ENCODE peak calls at places on chromosomes 12 and 14, in four cellular contexts. One of them, this sample, is unnamed.
A peak's percentile ranks its signal among the peaks of the same experiment; 100 is the strongest.

GRCh38 chr12:724194-724855 is 28.1 kb upstream of the WNK1 start:
- DNase-seq in GM23338: peak; percentile 58
- DNase-seq in H54: no peak
- DNase-seq in ovary: no peak
- DNase-seq in this sample: no peak

GRCh38 chr14:96393292-96393691 is 1.4 kb downstream of the AK7 start:
- DNase-seq in GM23338: no peak
- DNase-seq in H54: no peak
- DNase-seq in ovary: no peak
- DNase-seq in this sample: peak; percentile 17

GRCh38 chr12:131904346-131904745 is 9.9 kb downstream of the ULK1 start:
- DNase-seq in GM23338: no peak
- DNase-seq in H54: no peak
- DNase-seq in ovary: no peak
- DNase-seq in this sample: no peak

GRCh38 chr12:75632452-75632851 is 121.0 kb upstream of the KRR1 start:
- DNase-seq in GM23338: peak; percentile 58
- DNase-seq in H54: no peak
- DNase-seq in ovary: no peak
- DNase-seq in this sample: no peak

GRCh38 chr14:45251912-45252311 is 1.1 kb downstream of the MIS18BP1 start:
- DNase-seq in GM23338: no peak
- DNase-seq in H54: peak; percentile 8
- DNase-seq in ovary: no peak
- DNase-seq in this sample: no peak

GRCh38 chr12:97701901-97702300 is 239.3 kb downstream of the RMST start:
- DNase-seq in GM23338: no peak
- DNase-seq in H54: no peak
- DNase-seq in ovary: no peak
- DNase-seq in this sample: no peak

GRCh38 chr14:55354500-55354899 is 57.1 kb downstream of the ATG14 start:
- DNase-seq in GM23338: peak; percentile 89
- DNase-seq in H54: peak; percentile 9
- DNase-seq in ovary: peak; percentile 44
- DNase-seq in this sample: peak; percentile 87

GRCh38 chr14:105317546-105317945 is 3.0 kb downstream of the PACS2 start:
- DNase-seq in GM23338: no peak
- DNase-seq in H54: peak; percentile 56
- DNase-seq in ovary: no peak
- DNase-seq in this sample: no peak

GRCh38 chr14:70670992-70671651 is 29.4 kb downstream of the TTC9 start:
- DNase-seq in GM23338: no peak
- DNase-seq in H54: no peak
- DNase-seq in ovary: no peak
- DNase-seq in this sample: no peak

GRCh38 chr14:31937730-31938346 is 139.3 kb upstream of the ARHGAP5 start:
- DNase-seq in GM23338: no peak
- DNase-seq in H54: peak; percentile 42
- DNase-seq in ovary: no peak
- DNase-seq in this sample: no peak

GRCh38 chr14:80996049-80996901 is 40.9 kb downstream of the TSHR start:
- DNase-seq in GM23338: peak; percentile 60
- DNase-seq in H54: peak; percentile 23
- DNase-seq in ovary: peak; percentile 31
- DNase-seq in this sample: no peak

GRCh38 chr14:55556929-55557623 is 22.9 kb upstream of the KTN1 start:
- DNase-seq in GM23338: no peak
- DNase-seq in H54: peak; percentile 52
- DNase-seq in ovary: peak; percentile 22
- DNase-seq in this sample: no peak

GRCh38 chr14:63673255-63673654 is 31.6 kb upstream of the WDR89 start:
- DNase-seq in GM23338: no peak
- DNase-seq in H54: no peak
- DNase-seq in ovary: no peak
- DNase-seq in this sample: no peak

GRCh38 chr12:30417697-30418231 is 277.9 kb downstream of the IPO8 start:
- DNase-seq in GM23338: no peak
- DNase-seq in H54: peak; percentile 50
- DNase-seq in ovary: no peak
- DNase-seq in this sample: no peak

GRCh38 chr14:94125659-94126418 is 3.6 kb downstream of the IFI27L2 start:
- DNase-seq in GM23338: no peak
- DNase-seq in H54: no peak
- DNase-seq in ovary: no peak
- DNase-seq in this sample: peak; percentile 89

GRCh38 chr14:94373708-94374107 is 14.7 kb downstream of the SERPINA1 start:
- DNase-seq in GM23338: no peak
- DNase-seq in H54: peak; percentile 74
- DNase-seq in ovary: no peak
- DNase-seq in this sample: no peak

GRCh38 chr12:28536088-28536487 is 345.8 kb downstream of the CCDC91 start:
- DNase-seq in GM23338: no peak
- DNase-seq in H54: no peak
- DNase-seq in ovary: no peak
- DNase-seq in this sample: no peak

GRCh38 chr14:34297786-34298520 is 164.1 kb downstream of the SPTSSA start:
- DNase-seq in GM23338: no peak
- DNase-seq in H54: no peak
- DNase-seq in ovary: no peak
- DNase-seq in this sample: no peak

GRCh38 chr12:115756271-115756670 is 521.2 kb downstream of the MED13L start:
- DNase-seq in GM23338: no peak
- DNase-seq in H54: no peak
- DNase-seq in ovary: no peak
- DNase-seq in this sample: no peak

GRCh38 chr14:52885230-52885629 is 65.6 kb downstream of the FERMT2 start:
- DNase-seq in GM23338: no peak
- DNase-seq in H54: no peak
- DNase-seq in ovary: no peak
- DNase-seq in this sample: no peak

GRCh38 chr12:109246221-109246620 is 62.9 kb downstream of the FOXN4 start:
- DNase-seq in GM23338: no peak
- DNase-seq in H54: no peak
- DNase-seq in ovary: no peak
- DNase-seq in this sample: no peak

GRCh38 chr14:105891631-105892452 is 365.5 kb downstream of the TMEM121 start:
- DNase-seq in GM23338: no peak
- DNase-seq in H54: no peak
- DNase-seq in ovary: peak; percentile 10
- DNase-seq in this sample: no peak

GRCh38 chr12:48903982-48904411 is 21.3 kb downstream of the FKBP11 start:
- DNase-seq in GM23338: peak; percentile 98
- DNase-seq in H54: peak; percentile 43
- DNase-seq in ovary: peak; percentile 80
- DNase-seq in this sample: no peak

GRCh38 chr14:93533864-93534263 is 103.1 kb downstream of the UNC79 start:
- DNase-seq in GM23338: no peak
- DNase-seq in H54: no peak
- DNase-seq in ovary: no peak
- DNase-seq in this sample: no peak

GRCh38 chr14:78074546-78074945 is 95.6 kb upstream of the NRXN3 start:
- DNase-seq in GM23338: no peak
- DNase-seq in H54: no peak
- DNase-seq in ovary: no peak
- DNase-seq in this sample: no peak

GRCh38 chr12:105706973-105707334 is 376.5 kb downstream of the C12orf75 start:
- DNase-seq in GM23338: no peak
- DNase-seq in H54: no peak
- DNase-seq in ovary: no peak
- DNase-seq in this sample: no peak

GRCh38 chr14:69612014-69612758 is 790 bp downstream of the SUSD6 start:
- DNase-seq in GM23338: peak; percentile 61
- DNase-seq in H54: no peak
- DNase-seq in ovary: peak; percentile 35
- DNase-seq in this sample: no peak

GRCh38 chr12:818733-819132 is 66.4 kb downstream of the WNK1 start:
- DNase-seq in GM23338: no peak
- DNase-seq in H54: no peak
- DNase-seq in ovary: no peak
- DNase-seq in this sample: no peak

GRCh38 chr14:73995977-73996378 is 23.1 kb downstream of the ENTPD5 start:
- DNase-seq in GM23338: no peak
- DNase-seq in H54: no peak
- DNase-seq in ovary: no peak
- DNase-seq in this sample: no peak

GRCh38 chr12:105348561-105348960 is 18.1 kb downstream of the C12orf75 start:
- DNase-seq in GM23338: no peak
- DNase-seq in H54: no peak
- DNase-seq in ovary: no peak
- DNase-seq in this sample: no peak

GRCh38 chr12:10501031-10501430 is 4.7 kb upstream of the EIF2S3B start:
- DNase-seq in GM23338: no peak
- DNase-seq in H54: no peak
- DNase-seq in ovary: no peak
- DNase-seq in this sample: no peak

GRCh38 chr12:129049917-129050316 is 196.6 kb downstream of the GLT1D1 start:
- DNase-seq in GM23338: peak; percentile 80
- DNase-seq in H54: no peak
- DNase-seq in ovary: no peak
- DNase-seq in this sample: no peak

GRCh38 chr12:120588948-120589930 is 8.0 kb upstream of the POP5 start:
- DNase-seq in GM23338: no peak
- DNase-seq in H54: no peak
- DNase-seq in ovary: no peak
- DNase-seq in this sample: no peak

GRCh38 chr14:23884541-23884904 is 69.0 kb upstream of the DHRS4 start:
- DNase-seq in GM23338: no peak
- DNase-seq in H54: no peak
- DNase-seq in ovary: no peak
- DNase-seq in this sample: peak; percentile 3

GRCh38 chr14:31449971-31450610 is 7.2 kb downstream of the DTD2 start:
- DNase-seq in GM23338: peak; percentile 28
- DNase-seq in H54: no peak
- DNase-seq in ovary: no peak
- DNase-seq in this sample: no peak